ENCODE peak calls at places on chromosomes 12 and 14, in seven cellular contexts. D, Z, N, C, M, K and X are unnamed samples.

GRCh38 chr12:121530600-121531355 is 50.0 kb downstream of the KDM2B start:
- DNase-seq in D (peak; percentile 82), Z (peak; percentile 76), N (peak; percentile 76), C (no peak), M (peak; percentile 38), K (peak; percentile 76), X (peak; percentile 85)

GRCh38 chr12:90090929-90091651 is 382.5 kb upstream of the ATP2B1 start:
- DNase-seq in D (no peak), Z (peak; percentile 95), N (peak; percentile 35), C (no peak), M (peak; percentile 74), K (peak; percentile 22), X (peak; percentile 96)

GRCh38 chr12:63498239-63498638 is 170.1 kb downstream of the DPY19L2 start:
- DNase-seq in D (no peak), Z (no peak), N (no peak), C (no peak), M (no peak), K (no peak), X (no peak)

GRCh38 chr14:60878121-60878520 is 102.8 kb downstream of the TRMT5 start:
- DNase-seq in D (no peak), Z (no peak), N (no peak), C (no peak), M (no peak), K (no peak), X (no peak)

GRCh38 chr12:121958521-121959240 is 40.3 kb downstream of the CFAP251 start:
- DNase-seq in D (no peak), Z (no peak), N (no peak), C (peak; percentile 82), M (no peak), K (no peak), X (no peak)

GRCh38 chr14:91352101-91352500 is 65.5 kb downstream of the CCDC88C start:
- DNase-seq in D (no peak), Z (peak; percentile 71), N (no peak), C (peak; percentile 50), M (no peak), K (no peak), X (no peak)

GRCh38 chr14:102503576-102504224 is 5.9 kb downstream of the ANKRD9 start:
- DNase-seq in D (no peak), Z (no peak), N (no peak), C (no peak), M (no peak), K (no peak), X (no peak)

GRCh38 chr14:72164420-72165150 is 232.4 kb downstream of the RGS6 start:
- DNase-seq in D (no peak), Z (no peak), N (no peak), C (no peak), M (no peak), K (no peak), X (no peak)

GRCh38 chr14:61491224-61491623 is 169.8 kb downstream of the PRKCH start:
- DNase-seq in D (no peak), Z (peak; percentile 61), N (no peak), C (no peak), M (no peak), K (no peak), X (no peak)

GRCh38 chr14:88729159-88729558 is 63.6 kb downstream of the EML5 start:
- DNase-seq in D (no peak), Z (no peak), N (no peak), C (no peak), M (no peak), K (no peak), X (no peak)

GRCh38 chr14:52377940-52378339 is 63.8 kb downstream of the PTGER2 start:
- DNase-seq in D (no peak), Z (no peak), N (no peak), C (no peak), M (no peak), K (no peak), X (no peak)

GRCh38 chr14:47619397-47619796 is 56.0 kb downstream of the MDGA2 start:
- DNase-seq in D (no peak), Z (peak; percentile 86), N (no peak), C (no peak), M (no peak), K (no peak), X (peak; percentile 23)

GRCh38 chr12:119695034-119695433 is 27.1 kb downstream of the PRKAB1 start:
- DNase-seq in D (no peak), Z (no peak), N (no peak), C (peak; percentile 21), M (no peak), K (no peak), X (no peak)

GRCh38 chr12:27048822-27049752 is 26.7 kb downstream of the MED21 start:
- DNase-seq in D (no peak), Z (no peak), N (no peak), C (no peak), M (no peak), K (no peak), X (peak; percentile 61)

GRCh38 chr12:131829351-131829794 is 1.2 kb downstream of the MMP17 start:
- DNase-seq in D (no peak), Z (no peak), N (no peak), C (no peak), M (no peak), K (no peak), X (no peak)

GRCh38 chr14:38669027-38669426 is 413.1 kb upstream of the CLEC14A start:
- DNase-seq in D (no peak), Z (no peak), N (no peak), C (no peak), M (no peak), K (no peak), X (no peak)

GRCh38 chr14:54566152-54566409 is 847 bp upstream of the SAMD4A start:
- DNase-seq in D (no peak), Z (no peak), N (no peak), C (no peak), M (no peak), K (no peak), X (no peak)

GRCh38 chr14:101200008-101200649 is 296.6 kb upstream of the RTL1 start:
- DNase-seq in D (no peak), Z (no peak), N (peak; percentile 16), C (no peak), M (no peak), K (no peak), X (no peak)

GRCh38 chr12:114625294-114625851 is 58.6 kb downstream of the TBX3 start:
- DNase-seq in D (peak; percentile 26), Z (peak; percentile 41), N (peak; percentile 75), C (peak; percentile 92), M (peak; percentile 39), K (peak; percentile 47), X (peak; percentile 80)

GRCh38 chr14:68969278-68969677 is 9.8 kb downstream of the ACTN1 start:
- DNase-seq in D (no peak), Z (no peak), N (no peak), C (no peak), M (no peak), K (no peak), X (no peak)

GRCh38 chr12:26798013-26798412 is 35.0 kb downstream of the ITPR2 start:
- DNase-seq in D (no peak), Z (peak; percentile 29), N (no peak), C (peak; percentile 27), M (peak; percentile 24), K (no peak), X (no peak)

GRCh38 chr12:52612431-52613290 is 5.7 kb downstream of the KRT73 start:
- DNase-seq in D (no peak), Z (no peak), N (peak; percentile 19), C (no peak), M (no peak), K (no peak), X (no peak)

GRCh38 chr14:35406811-35407630 is 2.5 kb upstream of the NFKBIA start:
- DNase-seq in D (no peak), Z (peak; percentile 75), N (no peak), C (peak; percentile 80), M (no peak), K (no peak), X (peak; percentile 64)

GRCh38 chr14:102998393-102998792 is 59.0 kb downstream of the CDC42BPB start:
- DNase-seq in D (no peak), Z (no peak), N (no peak), C (no peak), M (no peak), K (no peak), X (no peak)

GRCh38 chr12:28963554-28963953 is 185.5 kb upstream of the FAR2 start:
- DNase-seq in D (no peak), Z (peak; percentile 7), N (no peak), C (no peak), M (no peak), K (no peak), X (no peak)

GRCh38 chr14:93989939-93990338 is 7.2 kb upstream of the CCDC197 start:
- DNase-seq in D (no peak), Z (no peak), N (no peak), C (no peak), M (no peak), K (no peak), X (no peak)

GRCh38 chr14:64745511-64746041 is 41.4 kb downstream of the PLEKHG3 start:
- DNase-seq in D (no peak), Z (peak; percentile 66), N (no peak), C (no peak), M (no peak), K (no peak), X (no peak)

GRCh38 chr12:3641428-3641883 is 111.5 kb downstream of the CRACR2A start:
- DNase-seq in D (no peak), Z (peak; percentile 66), N (no peak), C (no peak), M (no peak), K (no peak), X (peak; percentile 58)

GRCh38 chr12:101455685-101456084 is 19.5 kb upstream of the SPIC start:
- DNase-seq in D (no peak), Z (no peak), N (peak; percentile 31), C (no peak), M (no peak), K (peak; percentile 8), X (no peak)

GRCh38 chr12:59046763-59047534 is 126.6 kb upstream of the LRIG3 start:
- DNase-seq in D (no peak), Z (no peak), N (no peak), C (no peak), M (no peak), K (no peak), X (no peak)

GRCh38 chr12:58285551-58285950 is 344.2 kb downstream of the ATP23 start:
- DNase-seq in D (no peak), Z (no peak), N (no peak), C (no peak), M (no peak), K (no peak), X (peak; percentile 7)

GRCh38 chr14:30223385-30223785 is 295.7 kb upstream of the PRKD1 start:
- DNase-seq in D (no peak), Z (peak; percentile 97), N (no peak), C (peak; percentile 27), M (peak; percentile 55), K (no peak), X (peak; percentile 92)

GRCh38 chr12:30977124-30977523 is 50.6 kb downstream of the TSPAN11 start:
- DNase-seq in D (no peak), Z (no peak), N (no peak), C (no peak), M (no peak), K (no peak), X (no peak)

GRCh38 chr12:101608301-101609133 is 13.7 kb downstream of the MYBPC1 start:
- DNase-seq in D (no peak), Z (no peak), N (no peak), C (peak; percentile 54), M (no peak), K (no peak), X (no peak)

GRCh38 chr12:94818970-94819369 is 168.6 kb upstream of the TMCC3 start:
- DNase-seq in D (no peak), Z (no peak), N (no peak), C (no peak), M (no peak), K (no peak), X (no peak)